ENCODE peak calls at places on chromosomes 3 and 15, in ten cellular contexts. One of them, this sample, is unnamed.

GRCh38 chr3:142977399-142977728 is 13.9 kb upstream of the PAQR9 start:
- DNase-seq in AG10803: no peak
- DNase-seq in OCI-LY7: no peak
- DNase-seq in fibroblast of pulmonary artery: no peak
- DNase-seq in WERI-Rb-1: no peak
- DNase-seq in mucosa of descending colon: no peak
- DNase-seq in cardiac fibroblast: peak
- DNase-seq in hepatocyte: no peak
- DNase-seq in CD8-positive, alpha-beta T cell: no peak
- DNase-seq in left ventricle myocardium inferior: no peak
- DNase-seq in this sample: peak

GRCh38 chr3:63876260-63876659 is 12.6 kb downstream of the ATXN7 start:
- DNase-seq in AG10803: no peak
- DNase-seq in fibroblast of pulmonary artery: no peak
- DNase-seq in WERI-Rb-1: no peak
- DNase-seq in left ventricle myocardium inferior: no peak
- DNase-seq in hepatocyte: no peak
- DNase-seq in mucosa of descending colon: no peak
- DNase-seq in cardiac fibroblast: no peak
- DNase-seq in CD8-positive, alpha-beta T cell: no peak
- DNase-seq in OCI-LY7: no peak
- DNase-seq in this sample: no peak

GRCh38 chr3:65713016-65713415 is 325.7 kb downstream of the MAGI1 start:
- DNase-seq in cardiac fibroblast: peak
- DNase-seq in hepatocyte: peak
- DNase-seq in mucosa of descending colon: no peak
- DNase-seq in CD8-positive, alpha-beta T cell: no peak
- DNase-seq in left ventricle myocardium inferior: no peak
- DNase-seq in WERI-Rb-1: no peak
- DNase-seq in OCI-LY7: no peak
- DNase-seq in fibroblast of pulmonary artery: peak
- DNase-seq in AG10803: peak
- DNase-seq in this sample: peak

GRCh38 chr3:171824076-171824475 is 13.8 kb upstream of the PLD1 start:
- DNase-seq in OCI-LY7: no peak
- DNase-seq in CD8-positive, alpha-beta T cell: no peak
- DNase-seq in left ventricle myocardium inferior: no peak
- DNase-seq in fibroblast of pulmonary artery: no peak
- DNase-seq in mucosa of descending colon: no peak
- DNase-seq in WERI-Rb-1: no peak
- DNase-seq in cardiac fibroblast: no peak
- DNase-seq in hepatocyte: no peak
- DNase-seq in AG10803: no peak
- DNase-seq in this sample: no peak

GRCh38 chr15:41621200-41622193 is 38.7 kb upstream of the MGA start:
- DNase-seq in cardiac fibroblast: peak
- DNase-seq in CD8-positive, alpha-beta T cell: peak
- DNase-seq in hepatocyte: peak
- DNase-seq in fibroblast of pulmonary artery: peak
- DNase-seq in AG10803: peak
- DNase-seq in left ventricle myocardium inferior: peak
- DNase-seq in mucosa of descending colon: peak
- DNase-seq in WERI-Rb-1: peak
- DNase-seq in OCI-LY7: no peak
- DNase-seq in this sample: peak

GRCh38 chr3:15055019-15055557 is 10.0 kb downstream of the MRPS25 start:
- DNase-seq in hepatocyte: no peak
- DNase-seq in OCI-LY7: peak
- DNase-seq in fibroblast of pulmonary artery: peak
- DNase-seq in CD8-positive, alpha-beta T cell: peak
- DNase-seq in AG10803: peak
- DNase-seq in left ventricle myocardium inferior: no peak
- DNase-seq in cardiac fibroblast: peak
- DNase-seq in WERI-Rb-1: no peak
- DNase-seq in mucosa of descending colon: no peak
- DNase-seq in this sample: no peak

GRCh38 chr3:31341130-31341529 is 191.6 kb upstream of the STT3B start:
- DNase-seq in left ventricle myocardium inferior: no peak
- DNase-seq in AG10803: no peak
- DNase-seq in cardiac fibroblast: no peak
- DNase-seq in fibroblast of pulmonary artery: no peak
- DNase-seq in CD8-positive, alpha-beta T cell: no peak
- DNase-seq in WERI-Rb-1: peak
- DNase-seq in OCI-LY7: no peak
- DNase-seq in hepatocyte: peak
- DNase-seq in mucosa of descending colon: no peak
- DNase-seq in this sample: no peak

GRCh38 chr3:12184541-12184940 is 25.8 kb upstream of the TIMP4 start:
- DNase-seq in fibroblast of pulmonary artery: no peak
- DNase-seq in WERI-Rb-1: no peak
- DNase-seq in hepatocyte: no peak
- DNase-seq in OCI-LY7: no peak
- DNase-seq in AG10803: no peak
- DNase-seq in left ventricle myocardium inferior: no peak
- DNase-seq in mucosa of descending colon: no peak
- DNase-seq in CD8-positive, alpha-beta T cell: no peak
- DNase-seq in cardiac fibroblast: no peak
- DNase-seq in this sample: no peak

DNA sequence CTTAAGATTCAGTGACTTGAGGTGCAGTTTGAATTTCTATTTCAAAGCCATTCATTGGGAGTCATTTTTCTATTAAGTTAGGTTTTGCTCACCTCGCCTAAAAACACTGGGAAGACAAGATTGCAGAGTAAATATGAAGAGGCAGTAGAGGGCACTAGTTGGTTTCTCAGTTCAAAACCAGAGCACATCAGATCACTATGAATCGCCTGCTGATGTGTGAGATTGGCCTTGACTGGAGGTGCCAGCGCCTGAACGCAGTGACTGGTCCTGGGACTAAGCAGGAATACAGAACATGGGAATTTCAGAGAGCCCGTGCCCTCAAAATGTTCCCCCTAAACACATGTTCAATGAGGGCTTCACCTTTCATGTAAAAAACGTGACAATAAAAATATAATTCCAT is 229.0 kb downstream of the ITPR1 start:
- DNase-seq in fibroblast of pulmonary artery: peak
- DNase-seq in mucosa of descending colon: no peak
- DNase-seq in left ventricle myocardium inferior: no peak
- DNase-seq in AG10803: peak
- DNase-seq in hepatocyte: peak
- DNase-seq in OCI-LY7: no peak
- DNase-seq in CD8-positive, alpha-beta T cell: no peak
- DNase-seq in WERI-Rb-1: peak
- DNase-seq in cardiac fibroblast: peak
- DNase-seq in this sample: peak
- TF ChIP-seq CTCF in fibroblast of pulmonary artery: peak
- TF ChIP-seq CTCF in mucosa of descending colon: no peak
- TF ChIP-seq CTCF in left ventricle myocardium inferior: peak
- TF ChIP-seq CTCF in AG10803: peak
- TF ChIP-seq CTCF in hepatocyte: peak
- TF ChIP-seq CTCF in OCI-LY7: peak
- TF ChIP-seq CTCF in CD8-positive, alpha-beta T cell: no peak
- TF ChIP-seq CTCF in WERI-Rb-1: peak
- TF ChIP-seq CTCF in cardiac fibroblast: peak
- TF ChIP-seq CTCF in this sample: peak

GRCh38 chr3:170132335-170132734 is 49.2 kb downstream of the PHC3 start:
- DNase-seq in left ventricle myocardium inferior: no peak
- DNase-seq in mucosa of descending colon: no peak
- DNase-seq in cardiac fibroblast: peak
- DNase-seq in WERI-Rb-1: no peak
- DNase-seq in fibroblast of pulmonary artery: no peak
- DNase-seq in OCI-LY7: peak
- DNase-seq in AG10803: no peak
- DNase-seq in CD8-positive, alpha-beta T cell: no peak
- DNase-seq in hepatocyte: no peak
- DNase-seq in this sample: no peak

GRCh38 chr3:170128259-170128976 is 53.1 kb downstream of the PHC3 start:
- DNase-seq in WERI-Rb-1: no peak
- DNase-seq in mucosa of descending colon: no peak
- DNase-seq in OCI-LY7: peak
- DNase-seq in fibroblast of pulmonary artery: no peak
- DNase-seq in CD8-positive, alpha-beta T cell: peak
- DNase-seq in hepatocyte: no peak
- DNase-seq in cardiac fibroblast: no peak
- DNase-seq in left ventricle myocardium inferior: no peak
- DNase-seq in AG10803: no peak
- DNase-seq in this sample: no peak

GRCh38 chr3:170130532-170130931 is 51.0 kb downstream of the PHC3 start:
- DNase-seq in left ventricle myocardium inferior: no peak
- DNase-seq in mucosa of descending colon: no peak
- DNase-seq in CD8-positive, alpha-beta T cell: no peak
- DNase-seq in hepatocyte: no peak
- DNase-seq in OCI-LY7: peak
- DNase-seq in cardiac fibroblast: no peak
- DNase-seq in AG10803: peak
- DNase-seq in WERI-Rb-1: no peak
- DNase-seq in fibroblast of pulmonary artery: no peak
- DNase-seq in this sample: peak

GRCh38 chr3:170128977-170129431 is 52.5 kb downstream of the PHC3 start:
- DNase-seq in OCI-LY7: peak
- DNase-seq in AG10803: peak
- DNase-seq in cardiac fibroblast: peak
- DNase-seq in left ventricle myocardium inferior: no peak
- DNase-seq in fibroblast of pulmonary artery: peak
- DNase-seq in CD8-positive, alpha-beta T cell: no peak
- DNase-seq in mucosa of descending colon: no peak
- DNase-seq in WERI-Rb-1: no peak
- DNase-seq in hepatocyte: no peak
- DNase-seq in this sample: peak
- H3K4me3 ChIP-seq in OCI-LY7: peak
- H3K4me3 ChIP-seq in AG10803: no peak
- H3K4me3 ChIP-seq in cardiac fibroblast: no peak
- H3K4me3 ChIP-seq in left ventricle myocardium inferior: no peak
- H3K4me3 ChIP-seq in fibroblast of pulmonary artery: no peak
- H3K4me3 ChIP-seq in CD8-positive, alpha-beta T cell: no peak
- H3K4me3 ChIP-seq in mucosa of descending colon: no peak
- H3K4me3 ChIP-seq in WERI-Rb-1: no peak
- H3K4me3 ChIP-seq in hepatocyte: no peak
- H3K4me3 ChIP-seq in this sample: no peak

GRCh38 chr3:185988816-185989175 is 51.0 kb upstream of the TRA2B start:
- DNase-seq in AG10803: no peak
- DNase-seq in WERI-Rb-1: no peak
- DNase-seq in OCI-LY7: peak
- DNase-seq in mucosa of descending colon: no peak
- DNase-seq in fibroblast of pulmonary artery: no peak
- DNase-seq in hepatocyte: no peak
- DNase-seq in cardiac fibroblast: no peak
- DNase-seq in CD8-positive, alpha-beta T cell: no peak
- DNase-seq in left ventricle myocardium inferior: no peak
- DNase-seq in this sample: no peak
- TF ChIP-seq CTCF in AG10803: no peak
- TF ChIP-seq CTCF in WERI-Rb-1: no peak
- TF ChIP-seq CTCF in OCI-LY7: peak
- TF ChIP-seq CTCF in mucosa of descending colon: no peak
- TF ChIP-seq CTCF in fibroblast of pulmonary artery: no peak
- TF ChIP-seq CTCF in hepatocyte: no peak
- TF ChIP-seq CTCF in cardiac fibroblast: no peak
- TF ChIP-seq CTCF in CD8-positive, alpha-beta T cell: no peak
- TF ChIP-seq CTCF in left ventricle myocardium inferior: no peak
- TF ChIP-seq CTCF in this sample: no peak

GRCh38 chr3:13352621-13353131 is 67.4 kb downstream of the NUP210 start:
- DNase-seq in left ventricle myocardium inferior: no peak
- DNase-seq in hepatocyte: no peak
- DNase-seq in mucosa of descending colon: no peak
- DNase-seq in cardiac fibroblast: no peak
- DNase-seq in AG10803: peak
- DNase-seq in WERI-Rb-1: no peak
- DNase-seq in fibroblast of pulmonary artery: no peak
- DNase-seq in OCI-LY7: no peak
- DNase-seq in CD8-positive, alpha-beta T cell: no peak
- DNase-seq in this sample: no peak

GRCh38 chr3:13348100-13348499 is 72.0 kb downstream of the NUP210 start:
- DNase-seq in WERI-Rb-1: no peak
- DNase-seq in AG10803: no peak
- DNase-seq in OCI-LY7: no peak
- DNase-seq in fibroblast of pulmonary artery: no peak
- DNase-seq in mucosa of descending colon: no peak
- DNase-seq in CD8-positive, alpha-beta T cell: no peak
- DNase-seq in left ventricle myocardium inferior: no peak
- DNase-seq in cardiac fibroblast: no peak
- DNase-seq in hepatocyte: no peak
- DNase-seq in this sample: no peak

GRCh38 chr3:13347390-13347966 is 72.6 kb downstream of the NUP210 start:
- DNase-seq in left ventricle myocardium inferior: no peak
- DNase-seq in CD8-positive, alpha-beta T cell: no peak
- DNase-seq in mucosa of descending colon: no peak
- DNase-seq in OCI-LY7: no peak
- DNase-seq in fibroblast of pulmonary artery: peak
- DNase-seq in AG10803: peak
- DNase-seq in cardiac fibroblast: no peak
- DNase-seq in WERI-Rb-1: no peak
- DNase-seq in hepatocyte: peak
- DNase-seq in this sample: no peak

GRCh38 chr3:13348671-13349396 is 71.3 kb downstream of the NUP210 start:
- DNase-seq in fibroblast of pulmonary artery: no peak
- DNase-seq in cardiac fibroblast: no peak
- DNase-seq in OCI-LY7: no peak
- DNase-seq in CD8-positive, alpha-beta T cell: no peak
- DNase-seq in hepatocyte: no peak
- DNase-seq in WERI-Rb-1: no peak
- DNase-seq in left ventricle myocardium inferior: no peak
- DNase-seq in mucosa of descending colon: no peak
- DNase-seq in AG10803: peak
- DNase-seq in this sample: no peak

GRCh38 chr3:13349823-13350222 is 70.3 kb downstream of the NUP210 start:
- DNase-seq in WERI-Rb-1: no peak
- DNase-seq in cardiac fibroblast: no peak
- DNase-seq in left ventricle myocardium inferior: no peak
- DNase-seq in CD8-positive, alpha-beta T cell: no peak
- DNase-seq in AG10803: no peak
- DNase-seq in mucosa of descending colon: no peak
- DNase-seq in OCI-LY7: no peak
- DNase-seq in fibroblast of pulmonary artery: no peak
- DNase-seq in hepatocyte: no peak
- DNase-seq in this sample: no peak
- H3K4me3 ChIP-seq in WERI-Rb-1: no peak
- H3K4me3 ChIP-seq in cardiac fibroblast: no peak
- H3K4me3 ChIP-seq in left ventricle myocardium inferior: no peak
- H3K4me3 ChIP-seq in CD8-positive, alpha-beta T cell: no peak
- H3K4me3 ChIP-seq in AG10803: no peak
- H3K4me3 ChIP-seq in mucosa of descending colon: no peak
- H3K4me3 ChIP-seq in OCI-LY7: no peak
- H3K4me3 ChIP-seq in fibroblast of pulmonary artery: no peak
- H3K4me3 ChIP-seq in hepatocyte: no peak
- H3K4me3 ChIP-seq in this sample: no peak